ENCODE peak calls at places on chromosomes 2 and 18, in four cellular contexts. V is A549, J is SJSA1, F is right atrium auricular region. D is an unnamed sample.
A peak's percentile ranks its signal among the peaks of the same experiment; 100 is the strongest.

GRCh38 chr2:201909961-201910361 is 103.6 kb downstream of the CDK15 start:
- DNase-seq in V (no peak), J (peak; percentile 39), F (no peak), D (no peak)

GRCh38 chr2:43995733-43996533 is at the start of gene LRPPRC:
- DNase-seq in V (peak; percentile 98), J (peak; percentile 98), F (peak; percentile 95), D (peak; percentile 98)

GRCh38 chr2:130837811-130838565 is 1.3 kb downstream of the ARHGEF4 start:
- DNase-seq in V (no peak), J (no peak), F (no peak), D (no peak)

GRCh38 chr18:49994410-49994809 is 181.1 kb upstream of the ACAA2 start:
- DNase-seq in V (no peak), J (no peak), F (no peak), D (no peak)

GRCh38 chr2:160869411-160869810 is 290.8 kb upstream of the TANK start:
- DNase-seq in V (no peak), J (peak; percentile 27), F (no peak), D (no peak)

GRCh38 chr18:12638634-12639124 is 19.2 kb downstream of the SPIRE1 start:
- DNase-seq in V (no peak), J (no peak), F (no peak), D (no peak)

GRCh38 chr2:65662654-65663432 is 230.4 kb upstream of the SPRED2 start:
- DNase-seq in V (no peak), J (peak; percentile 94), F (no peak), D (no peak)

GRCh38 chr2:230156782-230157181 is 63.0 kb downstream of the SP110 start:
- DNase-seq in V (no peak), J (no peak), F (no peak), D (no peak)

GRCh38 chr2:10522726-10523405 is 74.7 kb upstream of the ODC1 start:
- DNase-seq in V (no peak), J (no peak), F (no peak), D (no peak)

GRCh38 chr18:32669549-32670165 is 103.2 kb downstream of the KLHL14 start:
- DNase-seq in V (no peak), J (no peak), F (no peak), D (peak; percentile 2)

GRCh38 chr18:70423988-70424387 is 135.1 kb downstream of the SOCS6 start:
- DNase-seq in V (no peak), J (no peak), F (no peak), D (no peak)

GRCh38 chr2:178279142-178279541 is 84.8 kb downstream of the OSBPL6 start:
- DNase-seq in V (no peak), J (no peak), F (no peak), D (peak; percentile 30)

GRCh38 chr2:31397099-31397498 is 17.4 kb downstream of the XDH start:
- DNase-seq in V (no peak), J (no peak), F (no peak), D (no peak)

GRCh38 chr2:39486071-39486470 is 49.0 kb upstream of the MAP4K3 start:
- DNase-seq in V (no peak), J (no peak), F (no peak), D (no peak)

GRCh38 chr2:112607680-112608438 is 23.4 kb downstream of the CHCHD5 start:
- DNase-seq in V (no peak), J (no peak), F (no peak), D (no peak)

GRCh38 chr2:150605664-150606063 is 118.2 kb upstream of the RND3 start:
- DNase-seq in V (no peak), J (no peak), F (no peak), D (no peak)

GRCh38 chr2:47249427-47249826 is 94.3 kb upstream of the STPG4 start:
- DNase-seq in V (no peak), J (no peak), F (no peak), D (peak; percentile 65)

GRCh38 chr2:36177282-36177681 is 178.3 kb upstream of the CRIM1 start:
- DNase-seq in V (no peak), J (no peak), F (no peak), D (no peak)

GRCh38 chr18:2529154-2529553 is 42.2 kb downstream of the METTL4 start:
- DNase-seq in V (no peak), J (no peak), F (no peak), D (peak; percentile 19)

GRCh38 chr2:235577404-235578330 is 83.8 kb downstream of the AGAP1 start:
- DNase-seq in V (no peak), J (no peak), F (peak; percentile 63), D (peak; percentile 75)

GRCh38 chr2:48448274-48449061 is 81.5 kb upstream of the STON1 start:
- DNase-seq in V (no peak), J (peak; percentile 50), F (no peak), D (no peak)

GRCh38 chr2:132617989-132618388 is 52.0 kb downstream of the LYPD1 start:
- DNase-seq in V (no peak), J (no peak), F (no peak), D (no peak)

GRCh38 chr2:120675460-120676130 is 60.1 kb upstream of the GLI2 start:
- DNase-seq in V (peak; percentile 75), J (peak; percentile 37), F (peak; percentile 69), D (peak; percentile 32)

GRCh38 chr2:9027884-9028283 is 24.4 kb upstream of the MBOAT2 start:
- DNase-seq in V (no peak), J (no peak), F (no peak), D (no peak)

GRCh38 chr2:8511868-8512612 is 169.8 kb upstream of the ID2 start:
- DNase-seq in V (no peak), J (peak; percentile 12), F (no peak), D (no peak)

GRCh38 chr18:57519668-57520424 is 66.7 kb downstream of the FECH start:
- DNase-seq in V (no peak), J (no peak), F (no peak), D (no peak)

GRCh38 chr2:202406445-202406967 is 30.4 kb downstream of the BMPR2 start:
- DNase-seq in V (no peak), J (no peak), F (no peak), D (no peak)

GRCh38 chr18:50144535-50144934 is 50.4 kb downstream of the MYO5B start:
- DNase-seq in V (no peak), J (no peak), F (no peak), D (no peak)

GRCh38 chr18:2083691-2084090 is 487.6 kb downstream of the METTL4 start:
- DNase-seq in V (no peak), J (peak; percentile 4), F (no peak), D (peak; percentile 35)

GRCh38 chr2:69588403-69588802 is 55.1 kb downstream of the AAK1 start:
- DNase-seq in V (no peak), J (no peak), F (no peak), D (no peak)

GRCh38 chr2:69589973-69590652 is 53.4 kb downstream of the AAK1 start:
- DNase-seq in V (no peak), J (no peak), F (no peak), D (no peak)

GRCh38 chr2:69592511-69592910 is 51.0 kb downstream of the AAK1 start:
- DNase-seq in V (no peak), J (no peak), F (no peak), D (no peak)

GRCh38 chr2:69585855-69586560 is 57.5 kb downstream of the AAK1 start:
- DNase-seq in V (no peak), J (no peak), F (no peak), D (no peak)

DNA sequence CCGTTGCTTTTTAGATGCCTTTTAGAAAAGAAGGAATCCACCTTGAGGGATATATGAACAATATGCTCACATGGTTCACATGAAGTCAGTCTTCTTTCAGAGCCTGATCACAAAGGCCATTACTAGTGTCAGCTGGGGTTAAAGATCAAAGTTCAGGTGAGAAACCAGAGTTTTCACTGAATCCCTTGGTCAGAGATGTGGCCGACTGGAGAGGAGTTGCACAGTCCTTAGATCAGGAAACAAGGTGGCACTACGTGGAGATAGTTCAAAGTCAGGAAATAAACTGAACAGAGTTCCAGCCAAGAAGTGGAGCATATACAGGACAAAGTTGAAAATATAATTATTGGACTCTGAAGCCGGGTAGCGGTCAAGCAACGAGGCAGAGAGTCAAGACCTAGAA is 54.6 kb downstream of the AAK1 start:
- DNase-seq in V (no peak), J (no peak), F (no peak), D (no peak)
- H3K4me1 ChIP-seq in V (peaks cover 13% of the 10 kb centered on the region), J (no peaks in the 10 kb centered on the region), F (no peaks in the 10 kb centered on the region), D (no peaks in the 10 kb centered on the region)

GRCh38 chr2:181197140-181197760 is 216.8 kb downstream of the UBE2E3 start:
- DNase-seq in V (no peak), J (no peak), F (no peak), D (no peak)

GRCh38 chr2:181193550-181193949 is 213.1 kb downstream of the UBE2E3 start:
- DNase-seq in V (no peak), J (no peak), F (no peak), D (no peak)

GRCh38 chr2:181190711-181191110 is 210.3 kb downstream of the UBE2E3 start:
- DNase-seq in V (no peak), J (no peak), F (no peak), D (peak; percentile 45)

GRCh38 chr2:181198188-181198864 is 217.9 kb downstream of the UBE2E3 start:
- DNase-seq in V (no peak), J (no peak), F (no peak), D (no peak)

GRCh38 chr2:181196401-181196800 is 216.0 kb downstream of the UBE2E3 start:
- DNase-seq in V (no peak), J (no peak), F (no peak), D (no peak)
- H3K27ac ChIP-seq in V (no peak overlapping the region), J (no peak overlapping the region), F (no peak overlapping the region), D (no peak overlapping the region)

GRCh38 chr2:68291317-68291716 is 28.4 kb downstream of the CNRIP1 start:
- DNase-seq in V (no peak), J (no peak), F (no peak), D (no peak)

GRCh38 chr2:68292108-68292710 is 27.5 kb downstream of the CNRIP1 start:
- DNase-seq in V (peak; percentile 34), J (no peak), F (no peak), D (peak; percentile 18)

GRCh38 chr2:68294187-68294586 is 25.6 kb downstream of the CNRIP1 start:
- DNase-seq in V (no peak), J (no peak), F (no peak), D (no peak)

GRCh38 chr2:68294913-68295312 is 24.8 kb downstream of the CNRIP1 start:
- DNase-seq in V (no peak), J (no peak), F (no peak), D (no peak)

GRCh38 chr2:68293024-68293423 is 26.7 kb downstream of the CNRIP1 start:
- DNase-seq in V (no peak), J (no peak), F (no peak), D (no peak)
- H3K4me1 ChIP-seq in V (no peaks in the 10 kb centered on the region), J (no peaks in the 10 kb centered on the region), F (no peaks in the 10 kb centered on the region), D (no peaks in the 10 kb centered on the region)

GRCh38 chr2:191222952-191223351 is 22.3 kb upstream of the MYO1B start:
- DNase-seq in V (no peak), J (no peak), F (no peak), D (no peak)
- H3K27ac ChIP-seq in V (no peak overlapping the region), J (no peak overlapping the region), F (peak overlapping the region; percentile 61), D (no peak overlapping the region)

GRCh38 chr2:60469918-60470317 is 83.5 kb downstream of the BCL11A start:
- DNase-seq in V (no peak), J (no peak), F (no peak), D (no peak)
- H3K4me1 ChIP-seq in V (no peaks in the 10 kb centered on the region), J (no peaks in the 10 kb centered on the region), F (no peaks in the 10 kb centered on the region), D (peaks cover 13% of the 10 kb centered on the region)

GRCh38 chr2:170466632-170467031 is 248.5 kb upstream of the SP5 start:
- DNase-seq in V (no peak), J (no peak), F (no peak), D (no peak)
- H3K27ac ChIP-seq in V (no peak overlapping the region), J (no peak overlapping the region), F (no peak overlapping the region), D (no peak overlapping the region)

GRCh38 chr2:134727385-134727784 is 8.6 kb upstream of the TMEM163 start:
- DNase-seq in V (no peak), J (no peak), F (no peak), D (no peak)
- H3K4me1 ChIP-seq in V (no peaks in the 10 kb centered on the region), J (no peaks in the 10 kb centered on the region), F (no peaks in the 10 kb centered on the region), D (no peaks in the 10 kb centered on the region)

D was measured in SJCRH30.